ENCODE peak calls at places on chromosomes 13 and 19, in four cellular contexts. H is suprapubic skin, Z is H1, K is transverse colon. X is an unnamed sample.

GRCh38 chr19:55540619-55541018 is 3.7 kb upstream of the SBK2 start:
- DNase-seq in H (no peak), Z (no peak), K (no peak), X (no peak)

GRCh38 chr19:8429044-8429443 is 15.7 kb upstream of the HNRNPM start:
- DNase-seq in H (no peak), Z (no peak), K (no peak), X (no peak)

GRCh38 chr19:14517840-14518505 is at the start of gene DNAJB1:
- DNase-seq in H (peak; percentile 85), Z (peak; percentile 80), K (peak; percentile 88), X (peak; percentile 83)

GRCh38 chr19:47227347-47228167 is 3.4 kb downstream of the BBC3 start:
- DNase-seq in H (peak; percentile 97), Z (peak; percentile 94), K (peak; percentile 89), X (peak; percentile 84)

GRCh38 chr19:10544753-10545251 is 1.1 kb downstream of the ATG4D start:
- DNase-seq in H (no peak), Z (no peak), K (no peak), X (no peak)

GRCh38 chr13:75305057-75305456 is 176.9 kb downstream of the TBC1D4 start:
- DNase-seq in H (no peak), Z (no peak), K (no peak), X (no peak)

GRCh38 chr19:18514800-18515682 is 6.8 kb downstream of the ELL start:
- DNase-seq in H (peak; percentile 92), Z (no peak), K (peak; percentile 80), X (peak; percentile 71)

GRCh38 chr19:7928741-7929701 is 3.1 kb upstream of the CTXN1 start:
- DNase-seq in H (peak; percentile 82), Z (peak; percentile 90), K (no peak), X (no peak)

GRCh38 chr13:44906758-44907157 is 82.5 kb downstream of the NUFIP1 start:
- DNase-seq in H (no peak), Z (no peak), K (peak; percentile 15), X (peak; percentile 69)

GRCh38 chr13:41193469-41193868 is 900 bp downstream of the KBTBD7 start:
- DNase-seq in H (no peak), Z (no peak), K (no peak), X (no peak)

GRCh38 chr13:114131581-114132418 is 623 bp downstream of the RASA3 start:
- DNase-seq in H (no peak), Z (no peak), K (no peak), X (no peak)

GRCh38 chr13:114259974-114260373 is 21.4 kb upstream of the UPF3A start:
- DNase-seq in H (no peak), Z (no peak), K (peak; percentile 22), X (no peak)

GRCh38 chr19:14427461-14427860 is 5.6 kb upstream of the PKN1 start:
- DNase-seq in H (no peak), Z (no peak), K (no peak), X (no peak)

GRCh38 chr13:59861676-59862075 is 302.1 kb downstream of the DIAPH3 start:
- DNase-seq in H (no peak), Z (no peak), K (no peak), X (no peak)

GRCh38 chr13:59856281-59856810 is 307.4 kb downstream of the DIAPH3 start:
- DNase-seq in H (no peak), Z (no peak), K (peak; percentile 12), X (no peak)
- TF ChIP-seq POLR2A in H (no peak), Z (no peak), K (no peak), X (no peak)

GRCh38 chr19:5850189-5850588 is 1.1 kb downstream of the FUT3 start:
- DNase-seq in H (no peak), Z (no peak), K (peak; percentile 58), X (no peak)

GRCh38 chr19:5843295-5843927 is 3.9 kb upstream of the FUT6 start:
- DNase-seq in H (no peak), Z (no peak), K (no peak), X (no peak)

GRCh38 chr19:5839312-5840017 is at the start of gene FUT6:
- DNase-seq in H (no peak), Z (no peak), K (peak; percentile 61), X (no peak)

DNA sequence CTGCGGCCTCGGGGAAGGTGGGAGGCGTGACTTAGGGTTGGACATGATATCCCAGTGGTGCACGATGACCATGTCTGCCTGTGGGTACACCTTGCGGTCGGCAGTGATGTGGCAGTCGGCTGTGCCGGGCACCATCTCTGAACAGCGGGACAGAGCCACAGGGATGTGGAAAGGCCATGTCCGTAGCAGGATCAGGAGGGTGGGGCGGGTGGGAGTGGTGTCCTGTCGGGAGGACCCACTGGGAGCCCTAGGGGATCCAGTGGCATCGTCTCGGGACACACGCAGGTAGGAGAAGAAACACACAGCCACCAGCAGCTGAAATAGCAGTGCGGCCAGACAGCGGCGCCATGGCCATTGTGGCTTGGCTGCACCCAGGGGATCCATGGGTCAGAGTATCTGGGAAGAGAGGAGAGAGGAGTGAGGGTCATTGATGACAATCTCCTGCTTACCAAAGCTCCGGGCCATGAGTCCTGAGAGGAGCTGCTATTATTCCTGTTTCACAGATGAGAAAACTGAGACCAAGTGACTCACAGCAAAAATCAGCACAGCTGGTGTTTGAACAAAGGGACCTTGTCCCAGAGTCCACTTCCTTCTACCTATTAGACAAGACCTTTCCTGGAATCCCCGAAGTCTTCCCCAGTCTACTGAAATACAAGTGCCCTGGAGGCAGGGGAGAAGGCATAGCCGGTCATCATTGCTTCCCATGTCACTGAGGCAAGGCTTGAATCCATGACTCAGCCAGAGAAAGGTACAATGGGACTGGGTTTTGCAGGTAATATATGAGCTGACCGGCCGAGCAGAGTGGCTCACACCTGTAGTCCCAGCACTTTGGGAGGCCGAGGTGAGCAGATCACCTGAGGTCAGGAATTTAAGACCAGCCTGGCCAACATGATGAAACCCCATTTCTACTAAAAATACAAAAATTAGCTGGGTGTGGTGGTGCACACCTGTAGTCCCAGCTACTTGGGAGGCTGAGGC is 5.2 kb upstream of the FUT6 start:
- DNase-seq in H (no peak), Z (no peak), K (no peak), X (no peak)
- TF ChIP-seq POLR2AphosphoS5 in H (no peak), Z (no peak), K (no peak), X (no peak)

DNA sequence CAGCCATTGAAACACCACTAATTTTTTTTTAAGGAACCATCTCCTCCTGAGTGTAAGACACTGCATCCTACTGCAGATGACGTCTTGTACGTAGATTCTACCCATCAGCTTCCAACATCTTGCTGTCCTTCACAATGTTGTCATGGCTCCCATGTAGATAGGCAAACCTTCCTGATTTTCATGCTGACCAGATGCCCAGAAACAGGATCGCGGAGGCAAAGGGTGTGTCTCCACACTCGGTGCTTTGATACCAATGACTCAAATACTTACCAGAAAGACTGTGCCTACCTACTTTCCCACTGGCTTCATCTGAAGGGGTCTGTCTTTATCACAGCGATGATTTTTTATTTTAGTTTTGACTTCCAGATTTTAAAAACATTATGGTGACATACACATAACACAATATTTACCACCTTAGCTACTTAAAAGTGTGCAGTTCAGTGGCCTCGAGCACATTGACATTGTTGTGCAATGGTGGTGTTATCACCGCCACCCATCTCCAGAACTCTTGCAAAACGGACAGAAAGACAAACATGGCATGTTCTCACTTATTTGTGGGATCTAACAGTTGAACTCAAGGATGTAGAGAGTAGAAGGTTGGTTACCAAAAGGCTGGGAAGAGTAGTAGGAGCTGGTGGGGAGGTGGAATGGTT is 94.0 kb upstream of the PEG3 start:
- DNase-seq in H (no peak), Z (no peak), K (no peak), X (no peak)
- TF ChIP-seq EP300 in H (no peak), Z (no peak), K (no peak), X (no peak)

DNA sequence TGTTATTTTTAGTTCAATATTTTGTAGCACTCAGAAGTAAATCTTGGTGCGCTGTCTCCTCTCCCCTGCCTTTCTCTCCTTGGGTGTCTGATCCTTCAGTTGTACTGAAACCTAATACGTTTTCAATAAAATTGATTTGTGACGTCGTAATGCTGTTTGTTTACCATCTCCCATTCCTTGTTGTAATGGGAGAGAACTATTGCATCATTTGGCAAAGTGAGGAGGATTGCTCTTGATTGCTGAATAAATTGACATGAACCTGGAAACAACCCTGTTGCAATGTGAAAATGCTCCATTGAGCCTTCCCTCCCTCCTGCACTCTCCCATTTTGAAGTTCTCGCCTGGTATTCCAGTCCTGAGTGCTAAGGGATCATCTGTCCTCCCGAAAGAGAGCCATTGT is 43.3 kb upstream of the TSHZ3 start:
- DNase-seq in H (no peak), Z (no peak), K (no peak), X (no peak)
- TF ChIP-seq POLR2A in H (no peak), Z (no peak), K (no peak), X (no peak)

DNA sequence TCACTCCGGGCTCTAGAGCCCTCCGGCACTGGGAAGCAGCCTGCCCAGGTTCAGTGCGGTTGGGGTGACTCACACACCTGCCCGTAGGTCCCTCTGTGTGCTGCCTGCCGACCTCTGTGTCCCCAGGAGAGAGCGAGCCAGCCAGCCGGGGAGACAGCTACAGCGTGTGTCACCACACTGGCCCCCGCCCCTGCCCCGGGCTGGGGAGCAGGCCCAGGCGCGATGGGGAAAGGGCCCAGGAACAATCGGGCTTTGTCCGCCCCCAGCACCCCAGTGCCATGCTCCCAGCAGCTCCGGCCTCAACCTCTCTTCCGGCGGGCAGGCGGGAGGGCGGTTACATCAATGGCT is at the start of gene KLK6:
- DNase-seq in H (no peak), Z (no peak), K (no peak), X (no peak)
- TF ChIP-seq POLR2AphosphoS5 in H (no peak), Z (no peak), K (no peak), X (no peak)

DNA sequence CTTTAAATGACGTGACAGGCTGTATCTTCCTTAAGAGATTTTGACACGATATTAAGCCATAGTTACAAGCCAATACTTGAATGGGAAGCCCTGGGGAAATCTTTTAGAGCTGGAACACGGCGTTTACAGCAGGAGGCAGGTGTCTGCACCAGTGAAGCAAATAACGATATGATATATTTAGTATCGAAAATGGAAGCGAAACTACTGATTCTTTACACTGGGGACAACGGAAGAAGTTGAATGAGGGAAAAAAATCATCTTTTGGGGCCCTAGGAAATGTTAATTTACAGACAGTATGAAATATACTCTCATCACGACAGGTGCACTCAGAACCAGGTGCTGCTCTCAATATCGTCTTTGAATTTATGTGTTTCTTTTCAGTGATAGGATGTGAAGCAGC is 793.9 kb upstream of the PCDH20 start:
- DNase-seq in H (no peak), Z (no peak), K (peak; percentile 8), X (no peak)
- TF ChIP-seq EP300 in H (no peak), Z (no peak), K (no peak), X (no peak)